ENCODE peak calls at places on chromosomes 2 and 18, in eight cellular contexts. One of them, this sample, is unnamed.

GRCh38 chr2:140308706-140309105 is 1528.5 kb upstream of the NXPH2 start:
- DNase-seq in uterus: no peak
- DNase-seq in cardiac fibroblast: no peak
- DNase-seq in A549: no peak
- DNase-seq in GM06990: no peak
- DNase-seq in pancreas: no peak
- DNase-seq in left lung: no peak
- DNase-seq in coronary artery: no peak
- DNase-seq in this sample: no peak

GRCh38 chr2:96413067-96413722 is 77.6 kb downstream of the NCAPH start:
- DNase-seq in GM06990: no peak
- DNase-seq in uterus: no peak
- DNase-seq in left lung: no peak
- DNase-seq in cardiac fibroblast: peak; percentile 10
- DNase-seq in coronary artery: no peak
- DNase-seq in A549: no peak
- DNase-seq in pancreas: no peak
- DNase-seq in this sample: no peak

GRCh38 chr2:81206216-81206615 is 901.7 kb upstream of the LRRTM1 start:
- DNase-seq in left lung: no peak
- DNase-seq in coronary artery: no peak
- DNase-seq in uterus: no peak
- DNase-seq in A549: no peak
- DNase-seq in GM06990: no peak
- DNase-seq in cardiac fibroblast: no peak
- DNase-seq in pancreas: no peak
- DNase-seq in this sample: no peak

GRCh38 chr2:190533968-190534309 is 583 bp downstream of the NEMP2 start:
- DNase-seq in uterus: no peak
- DNase-seq in A549: peak; percentile 10
- DNase-seq in pancreas: peak; percentile 31
- DNase-seq in left lung: no peak
- DNase-seq in GM06990: peak; percentile 61
- DNase-seq in coronary artery: no peak
- DNase-seq in cardiac fibroblast: no peak
- DNase-seq in this sample: no peak

GRCh38 chr18:44198296-44199284 is 482.1 kb upstream of the SETBP1 start:
- DNase-seq in A549: no peak
- DNase-seq in GM06990: no peak
- DNase-seq in cardiac fibroblast: no peak
- DNase-seq in left lung: peak; percentile 62
- DNase-seq in coronary artery: no peak
- DNase-seq in uterus: no peak
- DNase-seq in pancreas: no peak
- DNase-seq in this sample: no peak

GRCh38 chr2:233119123-233119522 is 59.0 kb downstream of the INPP5D start:
- DNase-seq in uterus: no peak
- DNase-seq in GM06990: no peak
- DNase-seq in coronary artery: no peak
- DNase-seq in cardiac fibroblast: no peak
- DNase-seq in pancreas: no peak
- DNase-seq in left lung: no peak
- DNase-seq in A549: no peak
- DNase-seq in this sample: no peak

GRCh38 chr18:8895341-8895740 is 190.0 kb downstream of the MTCL1 start:
- DNase-seq in coronary artery: no peak
- DNase-seq in pancreas: no peak
- DNase-seq in cardiac fibroblast: no peak
- DNase-seq in uterus: no peak
- DNase-seq in A549: no peak
- DNase-seq in GM06990: no peak
- DNase-seq in left lung: no peak
- DNase-seq in this sample: no peak

GRCh38 chr2:158998486-158999248 is 30.2 kb downstream of the TANC1 start:
- DNase-seq in GM06990: no peak
- DNase-seq in uterus: no peak
- DNase-seq in cardiac fibroblast: peak; percentile 78
- DNase-seq in A549: no peak
- DNase-seq in pancreas: no peak
- DNase-seq in coronary artery: no peak
- DNase-seq in left lung: no peak
- DNase-seq in this sample: no peak

GRCh38 chr2:215363461-215364156 is 51.8 kb downstream of the ATIC start:
- DNase-seq in uterus: no peak
- DNase-seq in left lung: no peak
- DNase-seq in cardiac fibroblast: peak; percentile 62
- DNase-seq in A549: no peak
- DNase-seq in coronary artery: no peak
- DNase-seq in GM06990: no peak
- DNase-seq in pancreas: no peak
- DNase-seq in this sample: no peak

GRCh38 chr2:28175028-28175427 is 217.6 kb upstream of the FOSL2 start:
- DNase-seq in cardiac fibroblast: no peak
- DNase-seq in uterus: no peak
- DNase-seq in left lung: no peak
- DNase-seq in pancreas: no peak
- DNase-seq in A549: no peak
- DNase-seq in coronary artery: no peak
- DNase-seq in GM06990: no peak
- DNase-seq in this sample: no peak

GRCh38 chr2:215500466-215500865 is 64.6 kb upstream of the FN1 start:
- DNase-seq in left lung: no peak
- DNase-seq in uterus: no peak
- DNase-seq in cardiac fibroblast: no peak
- DNase-seq in coronary artery: no peak
- DNase-seq in pancreas: no peak
- DNase-seq in A549: no peak
- DNase-seq in GM06990: no peak
- DNase-seq in this sample: no peak

GRCh38 chr2:113672297-113672696 is 45.2 kb downstream of the RABL2A start:
- DNase-seq in coronary artery: no peak
- DNase-seq in uterus: no peak
- DNase-seq in cardiac fibroblast: no peak
- DNase-seq in left lung: no peak
- DNase-seq in pancreas: no peak
- DNase-seq in GM06990: no peak
- DNase-seq in A549: no peak
- DNase-seq in this sample: no peak

GRCh38 chr2:224650815-224651439 is 65.2 kb downstream of the CCDC195 start:
- DNase-seq in A549: peak; percentile 29
- DNase-seq in pancreas: no peak
- DNase-seq in GM06990: no peak
- DNase-seq in left lung: no peak
- DNase-seq in uterus: no peak
- DNase-seq in coronary artery: no peak
- DNase-seq in cardiac fibroblast: peak; percentile 73
- DNase-seq in this sample: peak; percentile 12

GRCh38 chr2:100509066-100509465 is 38.8 kb downstream of the NMS start:
- DNase-seq in A549: no peak
- DNase-seq in pancreas: no peak
- DNase-seq in cardiac fibroblast: no peak
- DNase-seq in left lung: no peak
- DNase-seq in GM06990: no peak
- DNase-seq in coronary artery: no peak
- DNase-seq in uterus: no peak
- DNase-seq in this sample: no peak

DNA sequence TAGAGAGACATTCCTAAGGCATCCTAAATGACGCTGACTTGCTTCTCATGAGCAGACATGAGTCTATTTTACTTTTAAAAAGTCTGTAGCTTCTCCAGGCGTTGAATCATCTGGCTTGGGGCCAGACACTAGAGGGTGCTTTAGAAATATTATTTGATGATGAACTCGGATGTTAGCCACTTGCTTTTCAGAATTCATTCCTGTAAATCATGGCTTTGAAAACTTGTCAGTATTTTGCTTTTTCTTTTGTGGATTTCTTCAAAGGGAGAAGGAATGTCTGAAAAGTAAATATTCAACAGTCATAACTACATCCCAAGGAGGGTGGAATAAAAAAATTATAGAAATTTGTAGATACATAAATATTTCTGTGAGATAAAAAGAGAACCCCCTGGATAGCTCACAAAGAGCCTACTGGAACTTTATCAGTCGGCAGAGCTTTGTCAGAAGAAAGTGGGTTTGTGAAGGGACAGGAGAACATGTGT is 370.8 kb downstream of the OSR1 start:
- DNase-seq in coronary artery: no peak
- DNase-seq in A549: peak; percentile 27
- DNase-seq in left lung: no peak
- DNase-seq in GM06990: no peak
- DNase-seq in cardiac fibroblast: peak; percentile 96
- DNase-seq in pancreas: peak; percentile 58
- DNase-seq in uterus: peak; percentile 78
- DNase-seq in this sample: peak; percentile 59
- TF ChIP-seq CTCF in coronary artery: no peak
- TF ChIP-seq CTCF in A549: peak; percentile 54
- TF ChIP-seq CTCF in left lung: no peak
- TF ChIP-seq CTCF in GM06990: no peak
- TF ChIP-seq CTCF in cardiac fibroblast: no peak
- TF ChIP-seq CTCF in pancreas: no peak
- TF ChIP-seq CTCF in uterus: peak; percentile 37
- TF ChIP-seq CTCF in this sample: peak; percentile 35

GRCh38 chr18:58965930-58966662 is 101.4 kb downstream of the ZNF532 start:
- DNase-seq in pancreas: no peak
- DNase-seq in coronary artery: no peak
- DNase-seq in GM06990: peak; percentile 33
- DNase-seq in A549: no peak
- DNase-seq in left lung: no peak
- DNase-seq in uterus: no peak
- DNase-seq in cardiac fibroblast: no peak
- DNase-seq in this sample: no peak
- H3K4me3 ChIP-seq in pancreas: no peak overlapping the region
- H3K4me3 ChIP-seq in coronary artery: peak overlapping the region; percentile 19
- H3K4me3 ChIP-seq in GM06990: peak overlapping the region; percentile 14
- H3K4me3 ChIP-seq in A549: no peak overlapping the region
- H3K4me3 ChIP-seq in left lung: no peak overlapping the region
- H3K4me3 ChIP-seq in uterus: no peak overlapping the region
- H3K4me3 ChIP-seq in cardiac fibroblast: no peak overlapping the region
- H3K4me3 ChIP-seq in this sample: no peak overlapping the region

DNA sequence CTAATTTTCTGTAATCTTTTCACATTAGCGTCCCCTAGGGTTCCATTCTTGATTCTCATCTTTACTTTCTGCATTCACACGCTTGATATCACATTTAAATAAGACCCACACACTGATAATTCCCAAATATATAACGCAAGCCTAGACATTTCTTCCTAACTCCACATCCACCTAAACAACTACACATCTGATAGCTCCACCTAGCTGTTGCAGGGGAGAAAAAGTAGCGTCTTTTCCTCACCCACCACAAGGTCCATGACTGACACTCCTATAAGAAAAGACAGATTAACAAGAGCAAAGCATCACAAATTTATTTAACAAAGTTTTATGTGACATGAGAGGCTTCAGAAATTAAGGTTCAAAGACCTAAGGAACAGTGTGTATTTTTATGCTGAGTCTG is 862.2 kb upstream of the DDX18 start:
- DNase-seq in coronary artery: no peak
- DNase-seq in A549: no peak
- DNase-seq in uterus: no peak
- DNase-seq in cardiac fibroblast: no peak
- DNase-seq in GM06990: no peak
- DNase-seq in pancreas: no peak
- DNase-seq in left lung: no peak
- DNase-seq in this sample: no peak
- TF ChIP-seq CTCF in coronary artery: no peak
- TF ChIP-seq CTCF in A549: no peak
- TF ChIP-seq CTCF in uterus: no peak
- TF ChIP-seq CTCF in cardiac fibroblast: no peak
- TF ChIP-seq CTCF in GM06990: no peak
- TF ChIP-seq CTCF in pancreas: no peak
- TF ChIP-seq CTCF in left lung: no peak
- TF ChIP-seq CTCF in this sample: no peak

GRCh38 chr2:64204006-64204632 is 59.9 kb upstream of the PELI1 start:
- DNase-seq in GM06990: peak; percentile 74
- DNase-seq in cardiac fibroblast: peak; percentile 85
- DNase-seq in left lung: peak; percentile 86
- DNase-seq in uterus: no peak
- DNase-seq in pancreas: peak; percentile 31
- DNase-seq in coronary artery: no peak
- DNase-seq in A549: no peak
- DNase-seq in this sample: no peak
- H3K4me3 ChIP-seq in GM06990: peak overlapping the region; percentile 42
- H3K4me3 ChIP-seq in cardiac fibroblast: no peak overlapping the region
- H3K4me3 ChIP-seq in left lung: peak overlapping the region; percentile 16
- H3K4me3 ChIP-seq in uterus: no peak overlapping the region
- H3K4me3 ChIP-seq in pancreas: no peak overlapping the region
- H3K4me3 ChIP-seq in coronary artery: peak overlapping the region; percentile 30
- H3K4me3 ChIP-seq in A549: no peak overlapping the region
- H3K4me3 ChIP-seq in this sample: no peak overlapping the region

GRCh38 chr2:237199082-237199481 is 113.4 kb downstream of the COPS8 start:
- DNase-seq in GM06990: no peak
- DNase-seq in left lung: no peak
- DNase-seq in A549: no peak
- DNase-seq in uterus: no peak
- DNase-seq in cardiac fibroblast: peak; percentile 38
- DNase-seq in coronary artery: no peak
- DNase-seq in pancreas: no peak
- DNase-seq in this sample: no peak
- TF ChIP-seq CTCF in GM06990: no peak
- TF ChIP-seq CTCF in left lung: no peak
- TF ChIP-seq CTCF in A549: no peak
- TF ChIP-seq CTCF in uterus: no peak
- TF ChIP-seq CTCF in cardiac fibroblast: no peak
- TF ChIP-seq CTCF in coronary artery: no peak
- TF ChIP-seq CTCF in pancreas: no peak
- TF ChIP-seq CTCF in this sample: no peak

GRCh38 chr2:136028001-136028400 is 42.6 kb upstream of the DARS1 start:
- DNase-seq in A549: no peak
- DNase-seq in left lung: no peak
- DNase-seq in cardiac fibroblast: no peak
- DNase-seq in GM06990: no peak
- DNase-seq in coronary artery: no peak
- DNase-seq in uterus: no peak
- DNase-seq in pancreas: no peak
- DNase-seq in this sample: no peak
- H3K4me3 ChIP-seq in A549: no peak overlapping the region
- H3K4me3 ChIP-seq in left lung: no peak overlapping the region
- H3K4me3 ChIP-seq in cardiac fibroblast: no peak overlapping the region
- H3K4me3 ChIP-seq in GM06990: no peak overlapping the region
- H3K4me3 ChIP-seq in coronary artery: no peak overlapping the region
- H3K4me3 ChIP-seq in uterus: no peak overlapping the region
- H3K4me3 ChIP-seq in pancreas: no peak overlapping the region
- H3K4me3 ChIP-seq in this sample: no peak overlapping the region

DNA sequence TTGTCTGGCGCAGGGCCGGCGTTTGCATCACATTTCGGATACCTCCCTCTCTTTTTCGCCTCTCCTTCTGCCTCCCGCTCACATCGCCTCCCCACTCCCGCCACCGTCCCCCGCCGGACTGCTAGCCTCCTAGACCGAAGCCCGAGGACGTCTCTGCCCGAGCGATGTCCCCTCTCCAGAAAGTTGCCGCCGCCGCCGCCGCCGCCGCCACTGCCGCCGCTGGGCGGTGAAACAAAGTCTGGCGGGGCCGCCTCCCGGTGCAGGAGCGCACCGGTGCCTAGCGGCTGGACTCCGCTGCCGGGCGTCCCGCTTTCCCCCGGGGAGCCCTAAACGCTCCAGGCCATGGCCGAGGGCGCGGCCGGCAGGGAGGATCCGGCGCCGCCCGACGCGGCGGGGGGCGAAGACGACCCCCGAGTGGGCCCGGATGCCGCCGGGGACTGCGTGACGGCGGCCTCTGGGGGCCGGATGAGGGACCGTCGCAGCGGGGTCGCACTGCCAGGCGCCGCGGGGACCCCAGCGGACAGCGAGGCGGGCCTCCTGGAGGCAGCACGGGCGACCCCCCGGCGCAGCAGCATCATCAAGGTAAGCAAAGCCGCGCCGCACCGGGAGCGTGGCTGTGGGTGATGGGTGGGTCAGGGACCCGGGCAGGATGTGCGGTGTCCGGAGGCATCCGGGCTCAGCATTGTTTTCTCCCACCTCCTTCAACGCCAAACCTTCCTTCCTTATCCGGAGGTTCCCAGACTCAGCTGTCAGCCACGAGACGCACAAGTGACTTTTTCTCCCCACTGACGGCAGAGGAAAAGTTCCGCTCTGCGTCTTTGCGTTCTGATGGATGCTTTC is 585 bp downstream of the PLCL1 start:
- DNase-seq in A549: no peak
- DNase-seq in GM06990: peak; percentile 19
- DNase-seq in uterus: no peak
- DNase-seq in coronary artery: no peak
- DNase-seq in pancreas: no peak
- DNase-seq in cardiac fibroblast: peak; percentile 31
- DNase-seq in left lung: peak; percentile 87
- DNase-seq in this sample: no peak
- TF ChIP-seq CTCF in A549: no peak
- TF ChIP-seq CTCF in GM06990: no peak
- TF ChIP-seq CTCF in uterus: no peak
- TF ChIP-seq CTCF in coronary artery: no peak
- TF ChIP-seq CTCF in pancreas: no peak
- TF ChIP-seq CTCF in cardiac fibroblast: no peak
- TF ChIP-seq CTCF in left lung: no peak
- TF ChIP-seq CTCF in this sample: no peak